ENCODE peak calls at places on chromosomes 2 and 18, in five cellular contexts. One of them, this sample, is unnamed.

GRCh38 chr2:182924311-182924710 is 57.9 kb upstream of the FRZB start:
- DNase-seq in IMR-90: peak; percentile 15
- DNase-seq in H9: no peak
- DNase-seq in neuronal stem cell: no peak
- DNase-seq in H1: no peak
- DNase-seq in this sample: peak; percentile 48

GRCh38 chr2:230749111-230749510 is 36.5 kb downstream of the CAB39 start:
- DNase-seq in IMR-90: peak; percentile 67
- DNase-seq in H9: no peak
- DNase-seq in neuronal stem cell: no peak
- DNase-seq in H1: no peak
- DNase-seq in this sample: peak; percentile 67

GRCh38 chr2:128365217-128365905 is 46.7 kb upstream of the HS6ST1 start:
- DNase-seq in IMR-90: peak; percentile 15
- DNase-seq in H9: no peak
- DNase-seq in neuronal stem cell: no peak
- DNase-seq in H1: no peak
- DNase-seq in this sample: no peak

GRCh38 chr2:230358305-230358704 is 31.3 kb downstream of the SP140L start:
- DNase-seq in IMR-90: peak; percentile 72
- DNase-seq in H9: no peak
- DNase-seq in neuronal stem cell: no peak
- DNase-seq in H1: no peak
- DNase-seq in this sample: peak; percentile 15

GRCh38 chr2:233802132-233802815 is 24.1 kb downstream of the MROH2A start:
- DNase-seq in IMR-90: no peak
- DNase-seq in H9: no peak
- DNase-seq in neuronal stem cell: no peak
- DNase-seq in H1: no peak
- DNase-seq in this sample: no peak

GRCh38 chr18:55869965-55870585 is 282.1 kb upstream of the TCF4 start:
- DNase-seq in IMR-90: peak; percentile 61
- DNase-seq in H9: no peak
- DNase-seq in neuronal stem cell: no peak
- DNase-seq in H1: no peak
- DNase-seq in this sample: no peak

GRCh38 chr18:75489493-75490190 is 62.1 kb upstream of the SMIM21 start:
- DNase-seq in IMR-90: peak; percentile 98
- DNase-seq in H9: no peak
- DNase-seq in neuronal stem cell: no peak
- DNase-seq in H1: no peak
- DNase-seq in this sample: peak; percentile 91

GRCh38 chr18:67710639-67711038 is 194.1 kb upstream of the DSEL start:
- DNase-seq in IMR-90: no peak
- DNase-seq in H9: no peak
- DNase-seq in neuronal stem cell: no peak
- DNase-seq in H1: no peak
- DNase-seq in this sample: no peak

GRCh38 chr2:54402350-54402749 is 53.8 kb upstream of the SPTBN1 start:
- DNase-seq in IMR-90: peak; percentile 82
- DNase-seq in H9: peak; percentile 50
- DNase-seq in neuronal stem cell: no peak
- DNase-seq in H1: no peak
- DNase-seq in this sample: peak; percentile 82

DNA sequence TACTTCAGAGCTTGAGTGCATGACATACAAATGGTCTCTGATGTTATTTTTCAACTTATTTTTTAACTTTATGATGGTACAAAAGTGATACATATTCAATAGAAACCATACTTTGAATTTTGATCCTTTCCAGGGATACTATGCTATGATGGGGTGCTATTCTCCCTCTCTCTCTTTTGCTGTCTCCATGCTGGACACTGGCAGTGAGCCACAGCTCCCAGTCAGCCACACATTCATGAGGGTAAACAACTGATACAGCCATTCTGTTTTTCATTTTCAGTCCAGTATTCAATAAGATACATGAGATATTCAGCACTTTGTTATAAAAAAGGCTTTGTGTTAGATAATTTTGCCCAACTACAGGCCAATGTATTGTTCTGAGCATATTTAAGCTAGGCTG is 859.3 kb upstream of the KLHL29 start:
- DNase-seq in IMR-90: no peak
- DNase-seq in H9: no peak
- DNase-seq in neuronal stem cell: no peak
- DNase-seq in H1: no peak
- DNase-seq in this sample: no peak
- H2BK15ac ChIP-seq in IMR-90: no peak overlapping the region
- H2BK15ac ChIP-seq in H9: no peak overlapping the region
- H2BK15ac ChIP-seq in neuronal stem cell: no peak overlapping the region
- H2BK15ac ChIP-seq in H1: no peak overlapping the region
- H2BK15ac ChIP-seq in this sample: no peak overlapping the region

DNA sequence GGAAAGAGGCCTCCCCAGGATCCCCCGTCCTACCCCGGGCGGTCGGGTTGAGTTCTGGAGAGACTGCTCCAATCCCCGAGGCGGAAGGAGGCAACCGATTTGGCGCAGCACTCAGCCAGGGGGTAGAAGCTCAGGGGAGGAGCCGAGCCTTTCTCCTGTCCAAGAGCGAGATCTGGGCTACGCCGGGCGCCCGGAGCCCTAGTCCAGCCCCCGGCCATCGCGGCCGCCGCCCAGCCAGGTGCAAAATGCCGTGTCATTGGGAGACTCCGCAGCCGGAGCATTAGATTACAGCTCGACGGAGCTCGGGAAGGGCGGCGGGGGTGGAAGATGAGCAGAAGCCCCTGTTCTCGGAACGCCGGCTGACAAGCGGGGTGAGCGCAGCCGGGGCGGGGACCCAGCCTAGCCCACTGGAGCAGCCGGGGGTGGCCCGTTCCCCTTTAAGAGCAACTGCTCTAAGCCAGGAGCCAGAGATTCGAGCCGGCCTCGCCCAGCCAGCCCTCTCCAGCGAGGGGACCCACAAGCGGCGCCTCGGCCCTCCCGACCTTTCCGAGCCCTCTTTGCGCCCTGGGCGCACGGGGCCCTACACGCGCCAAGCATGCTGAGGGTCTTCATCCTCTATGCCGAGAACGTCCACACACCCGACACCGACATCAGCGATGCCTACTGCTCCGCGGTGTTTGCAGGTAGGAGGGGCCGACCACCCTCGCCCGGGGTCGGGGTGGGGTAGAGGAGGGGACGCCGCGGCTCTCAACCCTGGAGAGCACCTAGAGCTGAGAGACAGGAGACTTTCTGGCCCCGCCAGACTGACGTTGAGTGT is at the start of gene DYSF:
- DNase-seq in IMR-90: peak; percentile 17
- DNase-seq in H9: peak; percentile 85
- DNase-seq in neuronal stem cell: peak; percentile 59
- DNase-seq in H1: peak; percentile 47
- DNase-seq in this sample: peak; percentile 37
- H4K91ac ChIP-seq in IMR-90: no peak within 1 kb of the TSS
- H4K91ac ChIP-seq in H9: no peak within 1 kb of the TSS
- H4K91ac ChIP-seq in neuronal stem cell: no peak within 1 kb of the TSS
- H4K91ac ChIP-seq in H1: no peak within 1 kb of the TSS
- H4K91ac ChIP-seq in this sample: no peak within 1 kb of the TSS

GRCh38 chr2:174924061-174924693 is 81.0 kb downstream of the CHN1 start:
- DNase-seq in IMR-90: no peak
- DNase-seq in H9: no peak
- DNase-seq in neuronal stem cell: no peak
- DNase-seq in H1: no peak
- DNase-seq in this sample: no peak
- H2BK15ac ChIP-seq in IMR-90: no peak overlapping the region
- H2BK15ac ChIP-seq in H9: no peak overlapping the region
- H2BK15ac ChIP-seq in neuronal stem cell: no peak overlapping the region
- H2BK15ac ChIP-seq in H1: no peak overlapping the region
- H2BK15ac ChIP-seq in this sample: no peak overlapping the region

GRCh38 chr2:20563833-20564232 is 87.1 kb downstream of the HS1BP3 start:
- DNase-seq in IMR-90: peak; percentile 83
- DNase-seq in H9: no peak
- DNase-seq in neuronal stem cell: no peak
- DNase-seq in H1: no peak
- DNase-seq in this sample: no peak
- H4K91ac ChIP-seq in IMR-90: peak overlapping the region; percentile 33
- H4K91ac ChIP-seq in H9: no peak overlapping the region
- H4K91ac ChIP-seq in neuronal stem cell: no peak overlapping the region
- H4K91ac ChIP-seq in H1: no peak overlapping the region
- H4K91ac ChIP-seq in this sample: no peak overlapping the region

GRCh38 chr2:201996681-201997254 is 36.9 kb upstream of the FZD7 start:
- DNase-seq in IMR-90: no peak
- DNase-seq in H9: no peak
- DNase-seq in neuronal stem cell: no peak
- DNase-seq in H1: no peak
- DNase-seq in this sample: no peak
- H2BK15ac ChIP-seq in IMR-90: no peak overlapping the region
- H2BK15ac ChIP-seq in H9: peak overlapping the region; percentile 4
- H2BK15ac ChIP-seq in neuronal stem cell: no peak overlapping the region
- H2BK15ac ChIP-seq in H1: no peak overlapping the region
- H2BK15ac ChIP-seq in this sample: no peak overlapping the region

DNA sequence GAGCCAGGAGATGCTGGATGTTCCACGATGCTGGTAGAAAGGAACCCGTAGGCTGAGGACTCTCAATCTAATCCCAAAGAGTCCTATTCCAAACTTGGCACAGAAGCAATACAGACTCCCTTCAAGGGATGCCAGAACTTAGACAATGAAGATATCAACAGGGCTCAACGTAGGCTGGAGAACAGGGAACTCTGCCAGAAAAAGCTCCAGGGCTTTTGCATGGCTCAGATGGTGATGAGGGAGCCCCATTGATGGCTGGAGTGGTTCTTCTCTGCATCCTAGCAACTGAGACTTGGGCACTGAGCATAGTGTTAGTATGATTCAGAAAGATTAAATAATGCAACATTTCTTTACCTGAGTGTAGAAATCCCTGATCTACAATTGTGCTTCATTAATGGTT is 117.2 kb upstream of the NCK2 start:
- DNase-seq in IMR-90: no peak
- DNase-seq in H9: no peak
- DNase-seq in neuronal stem cell: no peak
- DNase-seq in H1: no peak
- DNase-seq in this sample: no peak
- H4K91ac ChIP-seq in IMR-90: no peak overlapping the region
- H4K91ac ChIP-seq in H9: no peak overlapping the region
- H4K91ac ChIP-seq in neuronal stem cell: no peak overlapping the region
- H4K91ac ChIP-seq in H1: no peak overlapping the region
- H4K91ac ChIP-seq in this sample: no peak overlapping the region

DNA sequence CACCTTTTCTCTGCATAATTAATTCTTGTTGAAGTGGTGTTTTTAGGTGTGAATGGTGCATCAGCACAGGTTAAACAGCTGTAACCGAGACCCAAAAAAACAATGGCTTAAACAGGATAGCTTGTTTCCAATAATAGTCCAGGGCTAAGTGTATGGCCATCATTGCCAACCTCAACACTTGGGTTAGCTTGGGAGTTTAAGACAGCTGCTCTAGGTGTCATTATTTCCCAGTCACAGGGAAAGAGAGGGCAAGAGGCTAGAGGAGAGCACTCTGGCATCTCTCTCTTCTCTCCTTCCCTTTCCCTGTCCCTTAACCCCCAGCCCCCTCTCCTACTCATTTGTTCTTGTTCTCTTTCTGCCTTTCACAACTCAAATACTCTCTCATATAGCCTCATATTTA is 21.1 kb downstream of the BIRC6 start:
- DNase-seq in IMR-90: no peak
- DNase-seq in H9: no peak
- DNase-seq in neuronal stem cell: no peak
- DNase-seq in H1: no peak
- DNase-seq in this sample: no peak
- H2BK15ac ChIP-seq in IMR-90: no peak overlapping the region
- H2BK15ac ChIP-seq in H9: no peak overlapping the region
- H2BK15ac ChIP-seq in neuronal stem cell: no peak overlapping the region
- H2BK15ac ChIP-seq in H1: no peak overlapping the region
- H2BK15ac ChIP-seq in this sample: no peak overlapping the region

GRCh38 chr2:219573166-219573565 is 1.1 kb downstream of the INHA start:
- DNase-seq in IMR-90: no peak
- DNase-seq in H9: no peak
- DNase-seq in neuronal stem cell: no peak
- DNase-seq in H1: no peak
- DNase-seq in this sample: no peak
- H4K91ac ChIP-seq in IMR-90: no peak overlapping the region
- H4K91ac ChIP-seq in H9: no peak overlapping the region
- H4K91ac ChIP-seq in neuronal stem cell: no peak overlapping the region
- H4K91ac ChIP-seq in H1: no peak overlapping the region
- H4K91ac ChIP-seq in this sample: no peak overlapping the region

GRCh38 chr18:28175930-28176673 is 828 bp downstream of the CDH2 start:
- DNase-seq in IMR-90: peak; percentile 27
- DNase-seq in H9: peak; percentile 43
- DNase-seq in neuronal stem cell: peak; percentile 30
- DNase-seq in H1: no peak
- DNase-seq in this sample: peak; percentile 53
- H2BK15ac ChIP-seq in IMR-90: no peak overlapping the region
- H2BK15ac ChIP-seq in H9: no peak overlapping the region
- H2BK15ac ChIP-seq in neuronal stem cell: peak overlapping the region; percentile 75
- H2BK15ac ChIP-seq in H1: no peak overlapping the region
- H2BK15ac ChIP-seq in this sample: no peak overlapping the region

GRCh38 chr2:46393352-46393820 is 86.0 kb upstream of the TMEM247 start:
- DNase-seq in IMR-90: no peak
- DNase-seq in H9: peak; percentile 17
- DNase-seq in neuronal stem cell: no peak
- DNase-seq in H1: no peak
- DNase-seq in this sample: no peak
- H4K91ac ChIP-seq in IMR-90: no peak overlapping the region
- H4K91ac ChIP-seq in H9: no peak overlapping the region
- H4K91ac ChIP-seq in neuronal stem cell: no peak overlapping the region
- H4K91ac ChIP-seq in H1: no peak overlapping the region
- H4K91ac ChIP-seq in this sample: no peak overlapping the region

This sample was measured in mesenchymal stem cell.